ENCODE peak calls at places on chromosomes 13 and 19, in four cellular contexts. One of them, this sample, is unnamed.
A peak's percentile ranks its signal among the peaks of the same experiment; 100 is the strongest.

GRCh38 chr13:50894042-50894441 is 15.5 kb upstream of the RNASEH2B start:
- DNase-seq in mesendoderm: no peak
- DNase-seq in endodermal cell: no peak
- DNase-seq in neural progenitor cell: no peak
- DNase-seq in this sample: peak; percentile 17

GRCh38 chr19:33622505-33622808 is 704 bp downstream of the CHST8 start:
- DNase-seq in mesendoderm: peak; percentile 37
- DNase-seq in endodermal cell: peak; percentile 74
- DNase-seq in neural progenitor cell: peak; percentile 67
- DNase-seq in this sample: peak; percentile 29

GRCh38 chr13:63209330-63210017 is 1793.8 kb upstream of the PCDH20 start:
- DNase-seq in mesendoderm: no peak
- DNase-seq in endodermal cell: no peak
- DNase-seq in neural progenitor cell: no peak
- DNase-seq in this sample: no peak

GRCh38 chr19:24166055-24166454 is 79.1 kb downstream of the ZNF254 start:
- DNase-seq in mesendoderm: no peak
- DNase-seq in endodermal cell: no peak
- DNase-seq in neural progenitor cell: no peak
- DNase-seq in this sample: no peak

GRCh38 chr13:19601749-19602725 is 31.4 kb upstream of the MPHOSPH8 start:
- DNase-seq in mesendoderm: peak; percentile 71
- DNase-seq in endodermal cell: peak; percentile 89
- DNase-seq in neural progenitor cell: peak; percentile 77
- DNase-seq in this sample: peak; percentile 38

GRCh38 chr13:112588490-112589297 is 741 bp upstream of the TUBGCP3 start:
- DNase-seq in mesendoderm: peak; percentile 57
- DNase-seq in endodermal cell: no peak
- DNase-seq in neural progenitor cell: no peak
- DNase-seq in this sample: no peak

GRCh38 chr19:11378319-11379189 is 4.1 kb downstream of the SWSAP1 start:
- DNase-seq in mesendoderm: peak; percentile 75
- DNase-seq in endodermal cell: peak; percentile 89
- DNase-seq in neural progenitor cell: peak; percentile 88
- DNase-seq in this sample: no peak

GRCh38 chr13:106152047-106152446 is 383.4 kb downstream of the EFNB2 start:
- DNase-seq in mesendoderm: no peak
- DNase-seq in endodermal cell: no peak
- DNase-seq in neural progenitor cell: no peak
- DNase-seq in this sample: no peak

GRCh38 chr19:42244452-42245220 is 2.2 kb upstream of the GSK3A start:
- DNase-seq in mesendoderm: peak; percentile 98
- DNase-seq in endodermal cell: peak; percentile 98
- DNase-seq in neural progenitor cell: peak; percentile 97
- DNase-seq in this sample: peak; percentile 96

GRCh38 chr19:51901860-51902259 is 3.0 kb downstream of the ZNF649 start:
- DNase-seq in mesendoderm: peak; percentile 51
- DNase-seq in endodermal cell: no peak
- DNase-seq in neural progenitor cell: no peak
- DNase-seq in this sample: no peak

GRCh38 chr13:34833562-34834182 is 108.4 kb upstream of the NBEA start:
- DNase-seq in mesendoderm: peak; percentile 79
- DNase-seq in endodermal cell: peak; percentile 70
- DNase-seq in neural progenitor cell: peak; percentile 25
- DNase-seq in this sample: no peak

GRCh38 chr13:42883771-42884170 is 102.4 kb downstream of the FAM216B start:
- DNase-seq in mesendoderm: peak; percentile 78
- DNase-seq in endodermal cell: peak; percentile 56
- DNase-seq in neural progenitor cell: peak; percentile 32
- DNase-seq in this sample: no peak

GRCh38 chr13:75279834-75280369 is 202.1 kb downstream of the TBC1D4 start:
- DNase-seq in mesendoderm: peak; percentile 47
- DNase-seq in endodermal cell: no peak
- DNase-seq in neural progenitor cell: no peak
- DNase-seq in this sample: no peak

GRCh38 chr13:79187917-79188699 is 217.9 kb downstream of the RBM26 start:
- DNase-seq in mesendoderm: no peak
- DNase-seq in endodermal cell: no peak
- DNase-seq in neural progenitor cell: no peak
- DNase-seq in this sample: peak; percentile 57

GRCh38 chr19:18304194-18304495 is 18.7 kb downstream of the LSM4 start:
- DNase-seq in mesendoderm: no peak
- DNase-seq in endodermal cell: no peak
- DNase-seq in neural progenitor cell: no peak
- DNase-seq in this sample: peak; percentile 17

GRCh38 chr13:31476266-31476665 is 263.1 kb upstream of the RXFP2 start:
- DNase-seq in mesendoderm: peak; percentile 37
- DNase-seq in endodermal cell: no peak
- DNase-seq in neural progenitor cell: no peak
- DNase-seq in this sample: no peak

GRCh38 chr13:98490866-98491265 is 86.0 kb downstream of the STK24 start:
- DNase-seq in mesendoderm: no peak
- DNase-seq in endodermal cell: peak; percentile 42
- DNase-seq in neural progenitor cell: no peak
- DNase-seq in this sample: no peak

GRCh38 chr13:79593611-79594275 is 112.8 kb downstream of the NDFIP2 start:
- DNase-seq in mesendoderm: peak; percentile 9
- DNase-seq in endodermal cell: no peak
- DNase-seq in neural progenitor cell: no peak
- DNase-seq in this sample: no peak

GRCh38 chr13:35848316-35848715 is 282.9 kb downstream of the DCLK1 start:
- DNase-seq in mesendoderm: no peak
- DNase-seq in endodermal cell: no peak
- DNase-seq in neural progenitor cell: no peak
- DNase-seq in this sample: no peak

GRCh38 chr13:39452834-39453233 is 150.2 kb downstream of the LHFPL6 start:
- DNase-seq in mesendoderm: no peak
- DNase-seq in endodermal cell: no peak
- DNase-seq in neural progenitor cell: no peak
- DNase-seq in this sample: no peak

GRCh38 chr19:33705090-33705847 is 83.5 kb downstream of the CHST8 start:
- DNase-seq in mesendoderm: peak; percentile 8
- DNase-seq in endodermal cell: peak; percentile 62
- DNase-seq in neural progenitor cell: peak; percentile 36
- DNase-seq in this sample: no peak

GRCh38 chr13:102405499-102406079 is 3.7 kb upstream of the FGF14 start:
- DNase-seq in mesendoderm: peak; percentile 52
- DNase-seq in endodermal cell: peak; percentile 80
- DNase-seq in neural progenitor cell: peak; percentile 81
- DNase-seq in this sample: peak; percentile 42

GRCh38 chr19:35656700-35657099 is 8.6 kb downstream of the COX6B1 start:
- DNase-seq in mesendoderm: no peak
- DNase-seq in endodermal cell: no peak
- DNase-seq in neural progenitor cell: no peak
- DNase-seq in this sample: no peak

GRCh38 chr19:58336216-58336615 is 9.4 kb downstream of the ZSCAN22 start:
- DNase-seq in mesendoderm: no peak
- DNase-seq in endodermal cell: no peak
- DNase-seq in neural progenitor cell: no peak
- DNase-seq in this sample: no peak

GRCh38 chr19:58338336-58338735 is 11.5 kb downstream of the ZSCAN22 start:
- DNase-seq in mesendoderm: no peak
- DNase-seq in endodermal cell: no peak
- DNase-seq in neural progenitor cell: no peak
- DNase-seq in this sample: no peak

GRCh38 chr19:58336820-58337219 is 10.0 kb downstream of the ZSCAN22 start:
- DNase-seq in mesendoderm: no peak
- DNase-seq in endodermal cell: no peak
- DNase-seq in neural progenitor cell: no peak
- DNase-seq in this sample: no peak

GRCh38 chr19:58335630-58336029 is 8.8 kb downstream of the ZSCAN22 start:
- DNase-seq in mesendoderm: no peak
- DNase-seq in endodermal cell: no peak
- DNase-seq in neural progenitor cell: no peak
- DNase-seq in this sample: no peak

GRCh38 chr19:58338825-58339558 is 12.2 kb downstream of the ZSCAN22 start:
- DNase-seq in mesendoderm: peak; percentile 59
- DNase-seq in endodermal cell: peak; percentile 85
- DNase-seq in neural progenitor cell: peak; percentile 55
- DNase-seq in this sample: no peak
- H3K36me3 ChIP-seq in mesendoderm: no peaks in the 10 kb centered on the region
- H3K36me3 ChIP-seq in endodermal cell: peaks cover 58% of the 10 kb centered on the region
- H3K36me3 ChIP-seq in neural progenitor cell: no peaks in the 10 kb centered on the region
- H3K36me3 ChIP-seq in this sample: peaks cover 5% of the 10 kb centered on the region

DNA sequence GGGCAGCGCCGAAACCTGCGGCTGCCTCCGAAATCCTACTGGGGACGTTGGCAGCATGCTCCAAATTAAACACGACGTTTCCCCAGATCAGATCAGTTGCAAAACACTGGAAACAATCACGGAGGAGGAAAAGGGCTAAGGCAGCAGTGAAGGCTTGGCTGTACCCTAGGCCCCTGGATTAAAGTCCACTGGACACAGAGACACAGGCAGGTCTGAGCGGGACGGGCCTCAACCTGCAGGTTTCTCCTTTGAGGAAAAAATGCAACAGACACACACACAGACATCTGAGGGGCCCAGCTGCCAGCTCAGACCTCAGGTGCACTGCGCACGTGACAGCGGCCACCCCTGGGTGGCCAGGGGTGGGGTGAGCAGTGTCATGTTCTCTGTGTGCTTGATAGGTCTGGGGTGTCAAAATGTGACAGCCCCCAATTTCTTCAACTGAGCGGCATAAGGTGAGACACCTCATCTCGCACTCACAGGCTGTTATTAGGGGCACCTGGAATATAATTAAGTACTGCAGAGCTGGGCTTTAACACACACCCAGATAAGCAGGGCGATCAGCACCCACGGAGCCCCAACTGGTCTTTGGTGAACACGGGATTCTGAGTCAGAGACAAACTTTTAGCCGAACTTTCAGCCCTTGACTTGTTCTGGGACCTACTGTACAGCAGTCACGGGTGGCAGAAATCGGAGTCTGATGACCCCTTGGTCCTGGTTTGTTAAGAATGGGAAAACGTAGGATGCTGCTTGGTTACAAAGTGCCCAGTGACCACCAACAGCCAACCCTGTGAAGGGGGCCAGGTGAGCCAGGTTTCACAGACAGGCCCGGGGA is 9.3 kb downstream of the SH3GL1 start:
- DNase-seq in mesendoderm: no peak
- DNase-seq in endodermal cell: no peak
- DNase-seq in neural progenitor cell: no peak
- DNase-seq in this sample: no peak
- H3K4me3 ChIP-seq in mesendoderm: no peak overlapping the region
- H3K4me3 ChIP-seq in endodermal cell: peak overlapping the region; percentile 76
- H3K4me3 ChIP-seq in neural progenitor cell: peak overlapping the region; percentile 30
- H3K4me3 ChIP-seq in this sample: no peak overlapping the region

GRCh38 chr19:55156202-55157063 is 1.1 kb downstream of the TNNI3 start:
- DNase-seq in mesendoderm: peak; percentile 91
- DNase-seq in endodermal cell: peak; percentile 98
- DNase-seq in neural progenitor cell: peak; percentile 97
- DNase-seq in this sample: no peak
- H3K9ac ChIP-seq in mesendoderm: peak overlapping the region; percentile 63
- H3K9ac ChIP-seq in endodermal cell: no peak overlapping the region
- H3K9ac ChIP-seq in neural progenitor cell: no peak overlapping the region
- H3K9ac ChIP-seq in this sample: no peak overlapping the region

DNA sequence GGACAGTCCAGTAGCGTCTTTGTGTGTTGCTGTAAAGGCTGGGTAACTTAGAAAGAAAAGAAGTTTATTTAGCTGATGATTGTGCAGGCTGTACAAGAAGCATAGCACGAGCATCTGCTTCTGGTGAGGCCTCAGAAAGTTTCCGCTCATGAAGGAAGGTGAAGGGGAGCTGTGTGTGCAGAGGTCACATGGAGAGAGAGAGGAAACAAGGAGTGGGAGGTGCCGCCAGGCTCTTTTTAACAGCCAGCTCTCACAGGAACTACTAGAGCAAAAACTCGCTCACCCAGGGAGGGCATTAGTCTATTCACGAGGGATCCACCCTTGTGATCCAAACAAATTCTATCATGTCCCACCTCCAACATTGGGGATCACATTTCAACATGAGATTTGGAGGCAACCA is 99.8 kb downstream of the GPR12 start:
- DNase-seq in mesendoderm: no peak
- DNase-seq in endodermal cell: no peak
- DNase-seq in neural progenitor cell: no peak
- DNase-seq in this sample: no peak
- H3K36me3 ChIP-seq in mesendoderm: no peaks in the 10 kb centered on the region
- H3K36me3 ChIP-seq in endodermal cell: no peaks in the 10 kb centered on the region
- H3K36me3 ChIP-seq in neural progenitor cell: peaks cover under 1% of the 10 kb centered on the region
- H3K36me3 ChIP-seq in this sample: no peaks in the 10 kb centered on the region

DNA sequence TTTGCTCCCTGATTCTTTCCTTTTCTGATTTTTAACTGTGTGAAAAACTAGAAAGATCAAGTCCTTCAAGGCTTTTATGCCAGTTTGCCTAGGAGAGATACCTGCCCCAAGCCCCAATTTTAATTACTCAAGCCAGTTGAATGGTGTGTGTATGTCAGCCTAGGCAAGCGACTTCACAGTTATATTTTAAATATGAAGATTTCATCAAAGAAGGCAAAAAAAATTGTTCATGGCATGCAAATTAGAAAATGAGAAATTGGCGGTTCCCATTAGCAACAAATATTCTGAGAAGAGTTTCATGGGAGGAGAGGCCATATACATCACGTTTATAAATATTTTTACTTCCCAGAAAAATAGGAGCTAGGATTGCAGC is 167.6 kb downstream of the SLC7A1 start:
- DNase-seq in mesendoderm: no peak
- DNase-seq in endodermal cell: no peak
- DNase-seq in neural progenitor cell: no peak
- DNase-seq in this sample: no peak
- H3K4me3 ChIP-seq in mesendoderm: peak overlapping the region; percentile 25
- H3K4me3 ChIP-seq in endodermal cell: peak overlapping the region; percentile 78
- H3K4me3 ChIP-seq in neural progenitor cell: peak overlapping the region; percentile 53
- H3K4me3 ChIP-seq in this sample: no peak overlapping the region

DNA sequence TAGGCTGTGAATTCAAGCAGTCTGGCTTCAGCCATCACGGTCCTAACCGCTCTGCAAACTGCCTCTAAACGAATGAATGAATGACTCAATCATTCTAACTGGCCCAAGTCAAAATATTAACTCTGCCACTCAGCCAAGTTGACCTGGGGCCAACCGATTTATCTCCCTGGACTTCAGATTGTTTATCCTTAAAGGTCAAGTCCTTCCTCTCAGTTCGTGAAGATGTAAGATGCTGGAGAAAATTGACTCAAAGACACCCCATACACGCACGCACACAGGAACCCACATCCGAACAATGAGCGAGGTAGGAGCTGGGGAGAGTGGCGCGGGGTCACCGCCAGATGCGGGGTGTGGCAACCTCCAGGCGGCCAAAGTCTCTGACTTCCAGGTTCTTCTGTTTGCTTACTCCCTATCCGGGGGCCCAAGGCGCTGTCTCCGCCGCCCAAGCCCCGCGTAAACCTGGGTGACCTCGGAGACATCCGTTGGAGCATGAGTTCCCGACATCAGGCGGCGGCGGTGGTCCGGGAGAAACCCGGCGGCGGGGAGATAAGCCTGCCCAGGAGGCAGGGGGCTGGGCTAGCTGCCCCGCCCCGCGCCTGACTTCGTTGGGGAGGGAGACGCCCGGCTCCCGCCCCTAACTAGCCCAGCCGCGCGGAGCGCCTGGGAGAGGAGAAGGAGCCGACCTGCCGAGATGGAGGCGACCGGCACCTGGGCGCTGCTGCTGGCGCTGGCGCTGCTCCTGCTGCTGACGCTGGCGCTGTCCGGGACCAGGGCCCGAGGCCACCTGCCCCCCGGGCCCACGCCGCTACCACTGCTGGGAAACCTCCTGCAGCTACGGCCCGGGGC is at the start of gene CYP2S1:
- DNase-seq in mesendoderm: peak; percentile 87
- DNase-seq in endodermal cell: peak; percentile 91
- DNase-seq in neural progenitor cell: peak; percentile 89
- DNase-seq in this sample: no peak
- H3K9ac ChIP-seq in mesendoderm: peak within 1 kb of the TSS; percentile 89
- H3K9ac ChIP-seq in endodermal cell: no peak within 1 kb of the TSS
- H3K9ac ChIP-seq in neural progenitor cell: peak within 1 kb of the TSS; percentile 28
- H3K9ac ChIP-seq in this sample: no peak within 1 kb of the TSS